ENCODE peak calls at places on chromosomes 16 and 17, in seven cellular contexts. W is activated B cell treated with CpG ODN at 0.5 μM for 24 hours, J is PC-9, N is HepG2, R is OCI-LY7, K is GM23338, L is thoracic aorta. M is an unnamed sample.

GRCh38 chr17:16150251-16150859 is 65.0 kb downstream of the NCOR1 start:
- DNase-seq in W (no peak), J (peak; percentile 61), N (no peak), R (no peak), K (no peak), L (no peak), M (no peak)

GRCh38 chr17:15213381-15214087 is 51.6 kb downstream of the PMP22 start:
- DNase-seq in W (no peak), J (no peak), N (no peak), R (peak; percentile 18), K (peak; percentile 72), L (no peak), M (no peak)

GRCh38 chr17:29347831-29348281 is 42.3 kb upstream of the TAOK1 start:
- DNase-seq in W (no peak), J (peak; percentile 75), N (no peak), R (no peak), K (no peak), L (no peak), M (no peak)

GRCh38 chr17:61862105-61862574 is 1.2 kb downstream of the BRIP1 start:
- DNase-seq in W (no peak), J (peak; percentile 63), N (peak; percentile 27), R (peak; percentile 6), K (no peak), L (no peak), M (no peak)

GRCh38 chr16:67528222-67528869 is at the start of gene RIPOR1:
- DNase-seq in W (no peak), J (no peak), N (peak; percentile 45), R (peak; percentile 1), K (peak; percentile 66), L (no peak), M (peak; percentile 60)

GRCh38 chr16:50324345-50324744 is 44.4 kb downstream of the BRD7 start:
- DNase-seq in W (no peak), J (no peak), N (no peak), R (no peak), K (no peak), L (no peak), M (no peak)

GRCh38 chr17:17700251-17700969 is 19.2 kb downstream of the RAI1 start:
- DNase-seq in W (no peak), J (no peak), N (no peak), R (no peak), K (peak; percentile 89), L (no peak), M (no peak)

GRCh38 chr17:59651346-59651745 is 31.7 kb downstream of the CLTC start:
- DNase-seq in W (no peak), J (no peak), N (no peak), R (no peak), K (no peak), L (no peak), M (no peak)

GRCh38 chr16:12120331-12120981 is 143.9 kb downstream of the SNX29 start:
- DNase-seq in W (no peak), J (no peak), N (no peak), R (no peak), K (no peak), L (peak; percentile 30), M (no peak)
- TF ChIP-seq CTCF in W (no peak), J (no peak), N (no peak), R (no peak), K (no peak), L (no peak), M (no peak)

DNA sequence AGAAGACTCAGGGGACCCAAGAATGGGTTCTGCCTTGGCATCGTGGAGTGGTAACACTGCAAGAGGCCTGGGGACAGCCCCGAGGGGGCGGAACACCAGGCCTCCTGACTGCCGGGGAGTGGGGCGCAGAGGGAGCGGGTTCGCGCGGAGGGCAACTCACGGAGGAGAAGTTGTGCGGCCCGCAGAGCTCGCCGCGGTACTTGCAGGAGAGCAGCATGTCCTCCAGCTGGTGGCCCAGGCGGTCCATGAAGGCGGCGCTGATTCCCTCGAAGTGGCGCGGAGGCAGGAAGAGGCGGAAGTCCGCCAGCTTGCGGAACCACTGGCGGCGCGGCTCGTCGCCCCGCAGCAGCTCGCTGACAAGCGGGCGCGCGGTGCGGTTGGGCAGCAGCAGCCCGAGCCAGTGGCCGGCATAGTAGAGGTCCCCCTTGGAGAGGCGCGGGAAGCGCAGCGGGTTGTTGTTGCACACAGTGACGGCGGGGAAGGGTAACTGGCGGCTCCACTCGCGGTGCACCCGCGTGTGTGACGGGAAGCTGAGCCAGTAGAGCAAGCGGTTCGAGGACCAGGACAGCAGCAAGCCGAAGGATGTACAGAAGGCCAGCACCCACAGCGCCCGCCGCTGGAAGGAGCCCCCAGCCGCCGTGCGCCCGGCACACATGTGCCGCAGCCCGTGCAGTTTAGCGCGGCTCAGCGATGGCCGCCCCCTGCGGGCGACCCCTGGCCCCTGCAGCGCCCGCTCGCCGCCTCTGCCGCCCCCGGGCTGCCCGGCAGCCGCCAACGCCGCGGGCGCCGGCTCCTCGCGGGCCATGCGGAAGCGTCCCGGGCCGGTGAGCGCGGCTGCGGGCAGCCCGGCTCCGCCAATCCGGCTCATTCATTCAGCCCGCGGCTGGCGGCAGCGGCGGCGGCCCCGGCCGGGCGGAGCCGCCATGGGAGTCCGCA is 1.6 kb downstream of the ASIC2 start:
- DNase-seq in W (no peak), J (no peak), N (no peak), R (no peak), K (peak; percentile 71), L (no peak), M (no peak)
- TF ChIP-seq CTCF in W (no peak), J (no peak), N (no peak), R (no peak), K (no peak), L (no peak), M (no peak)

DNA sequence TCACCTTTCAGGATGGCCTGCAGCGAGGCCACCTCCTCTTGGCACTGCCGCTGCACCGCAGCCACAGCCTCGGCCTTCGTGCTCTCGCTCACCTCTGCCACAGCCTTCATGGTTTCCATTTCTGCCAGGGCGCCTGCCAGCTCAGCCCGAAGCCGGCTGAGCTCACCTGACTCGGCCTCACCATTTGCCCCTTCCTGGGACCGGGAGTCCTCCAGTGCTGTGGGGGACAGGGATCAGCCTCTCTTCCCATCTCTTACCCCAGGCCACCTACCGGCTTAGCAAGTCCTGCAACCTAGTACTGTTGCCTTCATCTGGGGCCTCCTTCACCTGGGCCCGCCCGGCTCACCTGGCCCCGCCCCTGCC is 658 bp downstream of the RABEP2 start:
- DNase-seq in W (peak; percentile 66), J (no peak), N (no peak), R (no peak), K (no peak), L (no peak), M (no peak)
- TF ChIP-seq CTCF in W (no peak), J (no peak), N (no peak), R (peak; percentile 29), K (peak; percentile 27), L (no peak), M (peak; percentile 30)

GRCh38 chr17:81927653-81928496 is at the start of gene MAFG:
- DNase-seq in W (peak; percentile 93), J (peak; percentile 70), N (peak; percentile 94), R (peak; percentile 98), K (peak; percentile 97), L (peak; percentile 80), M (peak; percentile 92)
- TF ChIP-seq CTCF in W (no peak), J (no peak), N (peak; percentile 73), R (peak; percentile 84), K (peak; percentile 38), L (peak; percentile 25), M (no peak)

GRCh38 chr17:51322390-51323029 is 62.2 kb downstream of the UTP18 start:
- DNase-seq in W (no peak), J (no peak), N (peak; percentile 66), R (peak; percentile 65), K (peak; percentile 88), L (no peak), M (peak; percentile 36)
- TF ChIP-seq CTCF in W (no peak), J (peak; percentile 52), N (peak; percentile 91), R (peak; percentile 88), K (peak; percentile 94), L (no peak), M (peak; percentile 73)

DNA sequence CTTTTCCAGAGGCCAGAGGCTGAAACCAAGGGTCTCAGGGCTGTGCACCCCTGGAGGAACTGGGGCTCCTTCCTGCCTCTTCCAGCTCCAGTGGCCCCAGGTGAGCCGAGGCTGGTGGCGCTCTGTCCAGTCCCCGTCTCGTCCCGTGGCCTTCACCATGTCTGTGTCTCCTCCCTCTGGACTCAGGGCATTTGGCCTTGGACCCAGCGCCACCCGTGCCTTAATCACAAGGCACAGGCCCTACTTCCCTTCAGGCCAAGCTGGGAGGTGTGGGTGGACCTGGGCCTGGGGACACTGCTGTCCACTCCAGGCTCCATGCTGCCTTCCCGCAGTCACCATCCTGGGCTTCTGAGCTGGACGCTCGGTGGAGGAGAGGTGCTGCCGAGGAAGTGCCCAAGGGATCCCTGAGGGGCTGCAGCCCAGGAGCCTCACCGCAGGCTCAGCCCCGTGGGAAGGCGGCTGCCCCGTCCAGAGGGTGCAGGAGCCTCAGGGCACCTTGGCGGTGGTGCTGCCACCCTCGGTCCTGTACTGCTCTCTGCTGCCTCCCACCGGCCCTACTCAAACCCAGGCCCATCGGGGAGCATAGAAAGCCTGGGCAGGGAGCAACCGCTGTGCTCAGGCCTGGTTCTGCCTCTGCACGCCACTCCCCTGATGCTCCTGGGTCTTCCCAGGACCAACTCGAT is 9.6 kb upstream of the APRT start:
- DNase-seq in W (no peak), J (no peak), N (no peak), R (no peak), K (no peak), L (no peak), M (no peak)
- TF ChIP-seq CTCF in W (no peak), J (no peak), N (peak; percentile 79), R (peak; percentile 56), K (no peak), L (no peak), M (no peak)

DNA sequence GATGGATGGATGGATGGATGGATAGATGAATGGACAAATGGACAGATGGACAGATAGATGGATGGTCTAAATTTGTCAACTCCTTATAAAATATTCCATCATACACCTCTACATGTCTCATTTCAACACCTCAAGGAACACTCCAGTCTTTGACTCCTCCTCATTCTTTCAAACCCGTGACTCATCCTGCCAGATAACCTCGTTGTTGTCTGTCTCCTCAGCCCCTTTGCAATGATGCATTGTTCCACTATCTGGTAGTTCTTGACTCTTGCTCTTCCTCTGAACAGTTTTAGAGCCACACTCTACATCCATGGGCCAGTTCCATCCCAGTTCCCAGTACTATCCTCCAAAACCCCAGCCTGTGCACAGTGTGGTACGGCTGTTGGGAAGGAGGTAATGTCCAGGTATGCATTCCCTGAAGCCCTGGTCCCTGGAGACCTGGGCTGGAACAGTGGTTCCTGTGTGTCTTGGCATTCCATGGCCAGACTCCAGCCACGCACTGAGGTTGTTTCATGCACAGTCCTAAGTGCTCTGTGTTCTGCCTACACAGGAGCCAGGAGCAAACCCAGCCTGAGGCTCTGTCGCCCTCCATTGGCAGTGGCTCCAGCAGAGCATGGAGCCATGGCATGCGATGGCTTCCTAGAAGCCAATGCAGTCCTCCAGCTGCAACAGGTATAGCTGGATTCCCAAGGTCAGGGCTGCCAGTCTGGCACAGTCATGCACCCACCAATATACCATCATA is 105.7 kb downstream of the C17orf67 start:
- DNase-seq in W (no peak), J (no peak), N (no peak), R (no peak), K (no peak), L (no peak), M (no peak)
- TF ChIP-seq CTCF in W (no peak), J (no peak), N (no peak), R (no peak), K (no peak), L (no peak), M (no peak)

M was measured in Calu3.